ENCODE peak calls at places on chromosomes 11 and 22, in six cellular contexts. U is NCI-H1417; F is SHP77; Z is SK-N-SH; O is EH; V is CD8-positive, alpha-beta memory T cell. R is an unnamed sample.

GRCh38 chr22:49056301-49056700 is 771.4 kb downstream of the BRD1 start:
- DNase-seq in U (no peak), F (no peak), Z (no peak), O (no peak), V (no peak), R (no peak)

GRCh38 chr11:120337133-120337895 is 1.1 kb downstream of the ARHGEF12 start:
- DNase-seq in U (peak), F (no peak), Z (peak), O (peak), V (no peak), R (peak)

GRCh38 chr11:72762641-72763304 is 10.6 kb upstream of the ARAP1 start:
- DNase-seq in U (no peak), F (no peak), Z (no peak), O (no peak), V (no peak), R (no peak)

GRCh38 chr11:62125881-62126280 is 2.1 kb downstream of the INCENP start:
- DNase-seq in U (no peak), F (no peak), Z (no peak), O (no peak), V (no peak), R (peak)

GRCh38 chr11:18132341-18132740 is at the start of gene MRGPRX3:
- DNase-seq in U (no peak), F (no peak), Z (no peak), O (peak), V (no peak), R (no peak)

GRCh38 chr11:133898770-133899115 is 53.4 kb upstream of the SPATA19 start:
- DNase-seq in U (no peak), F (no peak), Z (no peak), O (no peak), V (no peak), R (no peak)

GRCh38 chr22:24105018-24105360 is 76.3 kb upstream of the SUSD2 start:
- DNase-seq in U (no peak), F (no peak), Z (no peak), O (peak), V (no peak), R (no peak)

GRCh38 chr11:114525682-114526081 is 34.0 kb downstream of the NXPE1 start:
- DNase-seq in U (no peak), F (no peak), Z (no peak), O (no peak), V (no peak), R (no peak)

GRCh38 chr11:78276311-78276710 is 87.6 kb downstream of the USP35 start:
- DNase-seq in U (no peak), F (no peak), Z (no peak), O (no peak), V (no peak), R (no peak)

GRCh38 chr11:128524172-128524571 is 63.2 kb downstream of the ETS1 start:
- DNase-seq in U (no peak), F (no peak), Z (no peak), O (no peak), V (no peak), R (no peak)

GRCh38 chr11:85941380-85941973 is 86.3 kb downstream of the CCDC83 start:
- DNase-seq in U (peak), F (peak), Z (peak), O (peak), V (no peak), R (peak)

GRCh38 chr11:18253222-18253621 is 4.8 kb upstream of the SAA2 start:
- DNase-seq in U (no peak), F (no peak), Z (no peak), O (peak), V (no peak), R (no peak)

GRCh38 chr11:17238377-17238776 is 30.6 kb upstream of the PIK3C2A start:
- DNase-seq in U (peak), F (no peak), Z (no peak), O (no peak), V (no peak), R (no peak)

GRCh38 chr11:1751999-1752906 is 1.9 kb upstream of the IFITM10 start:
- DNase-seq in U (no peak), F (no peak), Z (peak), O (no peak), V (no peak), R (peak)

GRCh38 chr11:69120096-69120875 is 35.4 kb upstream of the SMIM38 start:
- DNase-seq in U (no peak), F (no peak), Z (no peak), O (no peak), V (no peak), R (peak)

GRCh38 chr11:117066959-117067358 is 31.3 kb downstream of the SIK3 start:
- DNase-seq in U (no peak), F (no peak), Z (no peak), O (no peak), V (no peak), R (no peak)

GRCh38 chr11:118917488-118918127 is 8.1 kb downstream of the BCL9L start:
- DNase-seq in U (no peak), F (no peak), Z (no peak), O (peak), V (peak), R (peak)

GRCh38 chr11:13110929-13111812 is 102.1 kb downstream of the RASSF10 start:
- DNase-seq in U (no peak), F (no peak), Z (peak), O (peak), V (no peak), R (no peak)

GRCh38 chr11:30433831-30434230 is 110.9 kb downstream of the ARL14EP start:
- DNase-seq in U (no peak), F (no peak), Z (no peak), O (peak), V (no peak), R (no peak)